ENCODE peak calls at places on chromosomes 5 and 9, in seven cellular contexts. M, Q, C, U, J, Y and N are unnamed samples.

GRCh38 chr5:172496671-172497371 is 42.5 kb upstream of the SH3PXD2B start:
- DNase-seq in M (peak; percentile 5), Q (no peak), C (no peak), U (no peak), J (peak; percentile 56), Y (peak; percentile 39), N (no peak)

GRCh38 chr9:121851641-121852091 is 200.2 kb downstream of the DAB2IP start:
- DNase-seq in M (no peak), Q (no peak), C (no peak), U (no peak), J (no peak), Y (no peak), N (no peak)

GRCh38 chr9:88816591-88816990 is 174.7 kb upstream of the S1PR3 start:
- DNase-seq in M (no peak), Q (no peak), C (no peak), U (no peak), J (no peak), Y (no peak), N (no peak)

GRCh38 chr5:167720201-167720600 is 571.2 kb upstream of the WWC1 start:
- DNase-seq in M (no peak), Q (peak; percentile 35), C (no peak), U (no peak), J (peak; percentile 56), Y (no peak), N (no peak)

GRCh38 chr9:98229620-98230019 is 25.8 kb downstream of the TBC1D2 start:
- DNase-seq in M (no peak), Q (no peak), C (no peak), U (no peak), J (no peak), Y (no peak), N (no peak)

GRCh38 chr5:90477816-90478215 is 3.2 kb downstream of the POLR3G start:
- DNase-seq in M (no peak), Q (no peak), C (no peak), U (no peak), J (peak; percentile 3), Y (no peak), N (no peak)

GRCh38 chr5:87393331-87393730 is 19.4 kb downstream of the CCNH start:
- DNase-seq in M (peak; percentile 64), Q (peak; percentile 87), C (no peak), U (no peak), J (peak; percentile 80), Y (no peak), N (no peak)

GRCh38 chr5:73266309-73266708 is 93.3 kb downstream of the TMEM174 start:
- DNase-seq in M (no peak), Q (no peak), C (no peak), U (no peak), J (no peak), Y (no peak), N (no peak)

GRCh38 chr5:93433422-93433821 is 147.6 kb downstream of the NR2F1-AS1 start:
- DNase-seq in M (peak; percentile 23), Q (peak; percentile 96), C (no peak), U (no peak), J (peak; percentile 94), Y (no peak), N (no peak)

GRCh38 chr5:71481441-71481840 is 26.0 kb downstream of the BDP1 start:
- DNase-seq in M (no peak), Q (no peak), C (no peak), U (no peak), J (no peak), Y (no peak), N (no peak)

GRCh38 chr5:78544531-78545200 is 103.9 kb downstream of the LHFPL2 start:
- DNase-seq in M (no peak), Q (peak; percentile 85), C (no peak), U (no peak), J (peak; percentile 95), Y (no peak), N (no peak)

GRCh38 chr5:57804007-57804444 is 321.4 kb upstream of the ACTBL2 start:
- DNase-seq in M (peak; percentile 96), Q (peak; percentile 83), C (no peak), U (no peak), J (peak; percentile 77), Y (no peak), N (no peak)

GRCh38 chr9:68822596-68823165 is 117.6 kb downstream of the PIP5K1B start:
- DNase-seq in M (no peak), Q (no peak), C (peak; percentile 62), U (no peak), J (no peak), Y (no peak), N (no peak)

GRCh38 chr5:155620819-155621410 is 607.4 kb downstream of the KIF4B start:
- DNase-seq in M (no peak), Q (no peak), C (no peak), U (peak; percentile 27), J (no peak), Y (no peak), N (no peak)

GRCh38 chr9:13427587-13427986 is 148.1 kb upstream of the MPDZ start:
- DNase-seq in M (peak; percentile 8), Q (peak; percentile 50), C (no peak), U (peak; percentile 53), J (peak; percentile 71), Y (peak; percentile 15), N (no peak)

GRCh38 chr5:173629628-173630027 is 13.2 kb upstream of the BOD1 start:
- DNase-seq in M (no peak), Q (no peak), C (no peak), U (no peak), J (no peak), Y (peak; percentile 61), N (no peak)

GRCh38 chr9:130929571-130930022 is 9.4 kb downstream of the FIBCD1 start:
- DNase-seq in M (no peak), Q (no peak), C (no peak), U (no peak), J (no peak), Y (peak; percentile 11), N (no peak)

GRCh38 chr5:93894471-93895354 is 153.3 kb upstream of the POU5F2 start:
- DNase-seq in M (no peak), Q (peak; percentile 21), C (no peak), U (no peak), J (peak; percentile 28), Y (no peak), N (no peak)

GRCh38 chr9:91849694-91850093 is 100.3 kb downstream of the ROR2 start:
- DNase-seq in M (no peak), Q (no peak), C (no peak), U (no peak), J (no peak), Y (no peak), N (no peak)
- H3K4me3 ChIP-seq in M (no peak overlapping the region), Q (no peak overlapping the region), C (no peak overlapping the region), U (no peak overlapping the region), J (no peak overlapping the region), Y (no peak overlapping the region), N (no peak overlapping the region)

GRCh38 chr9:113579270-113580040 is 115.9 kb downstream of the RGS3 start:
- DNase-seq in M (no peak), Q (peak; percentile 60), C (peak; percentile 47), U (no peak), J (no peak), Y (no peak), N (no peak)
- H3K4me3 ChIP-seq in M (no peak overlapping the region), Q (no peak overlapping the region), C (no peak overlapping the region), U (no peak overlapping the region), J (no peak overlapping the region), Y (no peak overlapping the region), N (no peak overlapping the region)

GRCh38 chr5:141649056-141649688 is 2.0 kb downstream of the FCHSD1 start:
- DNase-seq in M (no peak), Q (no peak), C (no peak), U (no peak), J (no peak), Y (no peak), N (no peak)

GRCh38 chr5:141646026-141646425 is 5.2 kb downstream of the FCHSD1 start:
- DNase-seq in M (no peak), Q (no peak), C (no peak), U (no peak), J (no peak), Y (no peak), N (no peak)

GRCh38 chr5:141649972-141650371 is 1.2 kb downstream of the FCHSD1 start:
- DNase-seq in M (no peak), Q (no peak), C (no peak), U (no peak), J (no peak), Y (no peak), N (no peak)

GRCh38 chr5:141647242-141647641 is 4.0 kb downstream of the FCHSD1 start:
- DNase-seq in M (no peak), Q (no peak), C (no peak), U (no peak), J (no peak), Y (no peak), N (no peak)

DNA sequence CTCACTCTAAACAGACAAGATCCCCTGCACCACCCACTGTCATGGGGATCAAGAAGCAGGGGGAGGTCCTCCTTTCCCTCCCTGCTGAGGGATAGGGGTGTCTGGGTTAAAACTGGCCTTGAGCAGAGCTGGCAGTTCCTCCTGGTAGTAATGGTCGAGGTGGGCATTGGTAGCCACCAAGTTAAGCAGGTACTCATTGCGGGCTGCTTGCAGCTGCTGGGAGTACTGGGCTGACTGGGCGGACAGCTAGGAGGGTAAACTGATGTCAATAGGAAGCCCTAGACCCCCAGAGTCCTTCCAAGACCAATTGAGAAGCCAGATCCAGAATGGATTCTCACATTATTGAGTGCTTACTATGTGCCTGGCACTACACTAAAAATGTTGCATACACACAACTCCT is 3.4 kb downstream of the FCHSD1 start:
- DNase-seq in M (no peak), Q (no peak), C (no peak), U (no peak), J (no peak), Y (no peak), N (no peak)
- H3K4me3 ChIP-seq in M (no peak overlapping the region), Q (no peak overlapping the region), C (no peak overlapping the region), U (no peak overlapping the region), J (no peak overlapping the region), Y (no peak overlapping the region), N (no peak overlapping the region)

GRCh38 chr9:114756920-114757319 is 48.9 kb downstream of the TNFSF15 start:
- DNase-seq in M (no peak), Q (no peak), C (no peak), U (no peak), J (no peak), Y (no peak), N (no peak)
- H3K4me3 ChIP-seq in M (no peak overlapping the region), Q (no peak overlapping the region), C (no peak overlapping the region), U (no peak overlapping the region), J (no peak overlapping the region), Y (no peak overlapping the region), N (no peak overlapping the region)

DNA sequence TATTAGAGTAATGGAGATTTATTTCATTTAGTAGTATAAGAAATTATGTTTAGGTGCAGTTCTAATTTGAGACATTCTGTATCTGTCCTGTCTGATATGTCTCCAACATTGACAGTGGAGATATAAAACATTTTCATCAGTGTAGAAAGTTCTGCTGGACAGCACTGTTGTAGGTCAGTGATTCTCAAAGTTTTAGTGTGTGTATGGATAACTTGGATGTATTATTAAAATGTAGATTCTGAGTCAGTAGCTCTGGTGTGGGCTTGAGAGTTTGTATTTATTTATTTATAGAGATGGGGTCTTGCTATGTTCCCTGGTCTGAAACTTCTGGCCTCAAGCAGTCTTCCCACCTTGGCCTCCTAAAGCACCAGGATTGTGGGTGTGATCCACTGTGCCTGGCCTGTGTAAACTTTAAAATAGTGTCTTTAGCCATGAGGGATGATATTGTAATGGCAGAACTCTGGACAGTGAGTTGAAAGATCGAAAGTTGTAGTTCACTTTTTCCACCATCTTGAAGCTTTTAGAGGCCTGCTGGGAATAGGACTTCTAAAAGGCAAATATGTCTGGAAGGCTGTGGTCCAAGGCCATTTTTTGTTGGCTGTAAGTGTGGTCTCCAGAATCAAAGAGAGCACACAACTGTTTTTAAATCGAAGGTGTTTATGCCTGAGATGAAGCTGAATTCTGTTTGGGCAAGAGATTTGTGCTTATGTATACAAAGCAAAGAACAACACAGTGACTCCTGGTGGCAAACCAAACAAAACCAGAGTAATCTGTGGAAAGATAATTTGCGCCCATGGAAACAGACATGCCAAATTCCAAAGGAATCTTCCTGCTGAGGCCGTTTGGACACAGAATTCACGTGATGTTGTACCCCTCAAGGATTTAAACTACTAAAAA is 12.4 kb downstream of the UBAP1 start:
- DNase-seq in M (no peak), Q (peak; percentile 34), C (no peak), U (no peak), J (peak; percentile 54), Y (peak; percentile 20), N (no peak)
- H3K4me3 ChIP-seq in M (no peak overlapping the region), Q (no peak overlapping the region), C (no peak overlapping the region), U (no peak overlapping the region), J (no peak overlapping the region), Y (no peak overlapping the region), N (no peak overlapping the region)